ENCODE peak calls at places on chromosome 4, in five cellular contexts. Y is NCI-H2029; A is activated naive CD4-positive, alpha-beta T cell; K is amniotic stem cell; C is RPMI7951. Z is an unnamed sample.

GRCh38 chr4:89682808-89683207 is 154.2 kb downstream of the SNCA start:
- DNase-seq in Y (no peak), A (no peak), K (no peak), C (no peak), Z (no peak)

GRCh38 chr4:21801661-21802355 is 146.8 kb downstream of the KCNIP4 start:
- DNase-seq in Y (no peak), A (no peak), K (no peak), C (no peak), Z (no peak)

GRCh38 chr4:48779095-48779997 is 733 bp downstream of the FRYL start:
- DNase-seq in Y (peak; percentile 18), A (peak; percentile 25), K (peak; percentile 36), C (peak; percentile 61), Z (peak; percentile 84)

GRCh38 chr4:153114771-153115321 is 89.4 kb upstream of the TRIM2 start:
- DNase-seq in Y (no peak), A (peak; percentile 5), K (peak; percentile 13), C (peak; percentile 89), Z (no peak)

GRCh38 chr4:165359501-165359900 is 19.3 kb upstream of the CPE start:
- DNase-seq in Y (no peak), A (no peak), K (no peak), C (no peak), Z (no peak)

GRCh38 chr4:87092389-87093141 is 127.9 kb downstream of the KLHL8 start:
- DNase-seq in Y (peak; percentile 41), A (no peak), K (peak; percentile 23), C (peak; percentile 76), Z (no peak)

GRCh38 chr4:98485816-98486355 is 172.5 kb downstream of the TSPAN5 start:
- DNase-seq in Y (no peak), A (no peak), K (no peak), C (no peak), Z (no peak)

GRCh38 chr4:68375667-68376559 is 26.0 kb upstream of the YTHDC1 start:
- DNase-seq in Y (peak; percentile 5), A (no peak), K (peak; percentile 18), C (peak; percentile 55), Z (no peak)

GRCh38 chr4:170009291-170009690 is 16.9 kb downstream of the MFAP3L start:
- DNase-seq in Y (no peak), A (no peak), K (no peak), C (no peak), Z (no peak)

GRCh38 chr4:76637704-76638361 is 202.8 kb downstream of the SHROOM3 start:
- DNase-seq in Y (no peak), A (no peak), K (no peak), C (peak; percentile 69), Z (no peak)

GRCh38 chr4:125433453-125433852 is 118.7 kb downstream of the FAT4 start:
- DNase-seq in Y (no peak), A (no peak), K (peak; percentile 21), C (peak; percentile 2), Z (no peak)

GRCh38 chr4:18388029-18388428 is 366.5 kb upstream of the LCORL start:
- DNase-seq in Y (no peak), A (no peak), K (no peak), C (peak; percentile 6), Z (no peak)

GRCh38 chr4:89788243-89789072 is 48.5 kb downstream of the SNCA start:
- DNase-seq in Y (peak; percentile 40), A (no peak), K (no peak), C (no peak), Z (no peak)

GRCh38 chr4:43564601-43565000 is 672.1 kb downstream of the GRXCR1 start:
- DNase-seq in Y (no peak), A (no peak), K (no peak), C (no peak), Z (no peak)

GRCh38 chr4:6338175-6338950 is 68.7 kb downstream of the WFS1 start:
- DNase-seq in Y (no peak), A (no peak), K (no peak), C (no peak), Z (no peak)

GRCh38 chr4:125319311-125319710 is 4.6 kb downstream of the FAT4 start:
- DNase-seq in Y (no peak), A (no peak), K (no peak), C (no peak), Z (no peak)

GRCh38 chr4:28508649-28509048 is 1648.0 kb downstream of the STIM2 start:
- DNase-seq in Y (no peak), A (no peak), K (no peak), C (no peak), Z (no peak)

GRCh38 chr4:183438458-183439113 is 5.8 kb upstream of the CDKN2AIP start:
- DNase-seq in Y (no peak), A (no peak), K (no peak), C (peak; percentile 81), Z (no peak)

GRCh38 chr4:165475706-165476070 is 96.9 kb downstream of the CPE start:
- DNase-seq in Y (no peak), A (no peak), K (no peak), C (no peak), Z (no peak)

GRCh38 chr4:118774989-118775388 is 60.9 kb downstream of the SEC24D start:
- DNase-seq in Y (no peak), A (no peak), K (no peak), C (no peak), Z (no peak)

GRCh38 chr4:151604238-151604637 is 156.6 kb downstream of the GATB start:
- DNase-seq in Y (no peak), A (no peak), K (peak; percentile 9), C (peak; percentile 19), Z (no peak)

GRCh38 chr4:1839306-1839705 is 16.6 kb downstream of the LETM1 start:
- DNase-seq in Y (no peak), A (no peak), K (no peak), C (no peak), Z (no peak)

GRCh38 chr4:182552948-182553347 is 309.7 kb downstream of the TENM3 start:
- DNase-seq in Y (no peak), A (no peak), K (no peak), C (no peak), Z (no peak)

GRCh38 chr4:47485047-47485692 is at the start of gene ATP10D:
- DNase-seq in Y (peak; percentile 76), A (peak; percentile 24), K (peak; percentile 92), C (peak; percentile 90), Z (peak; percentile 97)

GRCh38 chr4:137703225-137703624 is 170.9 kb upstream of the PCDH18 start:
- DNase-seq in Y (no peak), A (no peak), K (no peak), C (no peak), Z (no peak)

GRCh38 chr4:173318648-173319211 is 15.4 kb downstream of the HMGB2 start:
- DNase-seq in Y (peak; percentile 15), A (no peak), K (peak; percentile 56), C (peak; percentile 52), Z (no peak)

GRCh38 chr4:8085491-8086479 is 72.8 kb downstream of the ABLIM2 start:
- DNase-seq in Y (no peak), A (no peak), K (no peak), C (no peak), Z (no peak)

GRCh38 chr4:105527081-105527480 is 25.3 kb upstream of the ARHGEF38 start:
- DNase-seq in Y (no peak), A (no peak), K (no peak), C (no peak), Z (no peak)

GRCh38 chr4:65510976-65511375 is 159.3 kb downstream of the EPHA5 start:
- DNase-seq in Y (no peak), A (no peak), K (no peak), C (peak; percentile 54), Z (no peak)

GRCh38 chr4:40182979-40183378 is 13.9 kb upstream of the RHOH start:
- DNase-seq in Y (no peak), A (no peak), K (no peak), C (no peak), Z (no peak)

GRCh38 chr4:107757860-107758476 is 37.9 kb upstream of the PAPSS1 start:
- DNase-seq in Y (peak; percentile 4), A (no peak), K (peak; percentile 39), C (peak; percentile 21), Z (no peak)

GRCh38 chr4:79851625-79852304 is 221.3 kb downstream of the ANTXR2 start:
- DNase-seq in Y (no peak), A (no peak), K (peak; percentile 10), C (no peak), Z (no peak)

GRCh38 chr4:26069218-26069617 is 155.2 kb downstream of the SMIM20 start:
- DNase-seq in Y (peak; percentile 15), A (no peak), K (no peak), C (peak; percentile 52), Z (no peak)

GRCh38 chr4:71460368-71460767 is 121.5 kb downstream of the SLC4A4 start:
- DNase-seq in Y (no peak), A (no peak), K (no peak), C (no peak), Z (no peak)